ENCODE peak calls at places on chromosomes 7 and 10, in four cellular contexts. G is A549, S is uterus, Y is HL-60. P is an unnamed sample.

GRCh38 chr7:135685306-135686084 is 23.2 kb downstream of the STMP1 start:
- DNase-seq in G (no peak), S (no peak), Y (no peak), P (no peak)

GRCh38 chr7:44289341-44290249 is 35.8 kb downstream of the CAMK2B start:
- DNase-seq in G (no peak), S (peak; percentile 19), Y (no peak), P (no peak)

GRCh38 chr7:82056282-82056681 is 286.4 kb upstream of the HGF start:
- DNase-seq in G (no peak), S (no peak), Y (no peak), P (no peak)

GRCh38 chr10:29322918-29323317 is 34.0 kb downstream of the LYZL1 start:
- DNase-seq in G (no peak), S (no peak), Y (no peak), P (no peak)

GRCh38 chr7:24978837-24979469 is 1.0 kb downstream of the OSBPL3 start:
- DNase-seq in G (no peak), S (no peak), Y (no peak), P (peak; percentile 53)

GRCh38 chr7:20440472-20441105 is 109.9 kb downstream of the ITGB8 start:
- DNase-seq in G (peak; percentile 13), S (no peak), Y (peak; percentile 17), P (no peak)

GRCh38 chr7:48718731-48719387 is 205.5 kb upstream of the CDC14C start:
- DNase-seq in G (no peak), S (no peak), Y (no peak), P (no peak)

GRCh38 chr7:106736508-106737201 is 75.7 kb upstream of the CCDC71L start:
- DNase-seq in G (peak; percentile 32), S (no peak), Y (peak; percentile 57), P (peak; percentile 59)

GRCh38 chr7:155230169-155230593 is 67.5 kb upstream of the INSIG1 start:
- DNase-seq in G (peak; percentile 96), S (no peak), Y (no peak), P (peak; percentile 94)

GRCh38 chr10:122263971-122264370 is 7.1 kb upstream of the BTBD16 start:
- DNase-seq in G (no peak), S (no peak), Y (no peak), P (peak; percentile 55)

GRCh38 chr10:114683162-114683561 is 25.1 kb upstream of the ABLIM1 start:
- DNase-seq in G (no peak), S (no peak), Y (no peak), P (no peak)

GRCh38 chr10:114684822-114685209 is 26.7 kb upstream of the ABLIM1 start:
- DNase-seq in G (peak; percentile 60), S (no peak), Y (no peak), P (peak; percentile 34)

GRCh38 chr10:114684085-114684821 is 26.2 kb upstream of the ABLIM1 start:
- DNase-seq in G (peak; percentile 69), S (peak; percentile 27), Y (no peak), P (no peak)

GRCh38 chr10:114682532-114682931 is 24.5 kb upstream of the ABLIM1 start:
- DNase-seq in G (no peak), S (no peak), Y (no peak), P (no peak)

DNA sequence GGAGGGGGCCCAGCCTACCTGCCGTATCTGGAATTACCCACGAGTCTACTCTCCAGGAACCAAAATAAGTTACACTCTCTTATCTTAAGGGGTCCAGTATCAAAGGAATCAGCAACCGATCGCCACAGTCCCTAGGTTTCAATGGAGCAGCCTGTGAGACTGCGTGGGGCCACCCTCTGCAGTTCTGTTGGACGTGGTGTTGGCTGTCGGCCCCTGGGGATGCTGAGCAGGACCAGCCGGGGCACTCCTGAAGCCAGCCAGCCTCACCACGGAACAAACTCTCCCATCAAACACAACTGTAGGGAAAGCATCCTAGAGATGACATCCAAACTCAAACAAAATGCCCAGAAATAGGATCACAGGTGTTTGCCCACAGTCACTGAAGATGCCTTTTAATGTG is 25.5 kb upstream of the ABLIM1 start:
- DNase-seq in G (no peak), S (no peak), Y (no peak), P (no peak)
- H3K4me3 ChIP-seq in G (peak overlapping the region; percentile 36), S (no peak overlapping the region), Y (no peak overlapping the region), P (no peak overlapping the region)

GRCh38 chr7:98321301-98321700 is 39.8 kb downstream of the BRI3 start:
- DNase-seq in G (no peak), S (no peak), Y (no peak), P (no peak)

GRCh38 chr7:98322331-98323260 is 41.1 kb downstream of the BRI3 start:
- DNase-seq in G (no peak), S (no peak), Y (no peak), P (no peak)

GRCh38 chr7:98324782-98325181 is 43.3 kb downstream of the BRI3 start:
- DNase-seq in G (no peak), S (no peak), Y (no peak), P (no peak)

GRCh38 chr7:98319176-98319575 is 37.7 kb downstream of the BRI3 start:
- DNase-seq in G (no peak), S (no peak), Y (no peak), P (no peak)

DNA sequence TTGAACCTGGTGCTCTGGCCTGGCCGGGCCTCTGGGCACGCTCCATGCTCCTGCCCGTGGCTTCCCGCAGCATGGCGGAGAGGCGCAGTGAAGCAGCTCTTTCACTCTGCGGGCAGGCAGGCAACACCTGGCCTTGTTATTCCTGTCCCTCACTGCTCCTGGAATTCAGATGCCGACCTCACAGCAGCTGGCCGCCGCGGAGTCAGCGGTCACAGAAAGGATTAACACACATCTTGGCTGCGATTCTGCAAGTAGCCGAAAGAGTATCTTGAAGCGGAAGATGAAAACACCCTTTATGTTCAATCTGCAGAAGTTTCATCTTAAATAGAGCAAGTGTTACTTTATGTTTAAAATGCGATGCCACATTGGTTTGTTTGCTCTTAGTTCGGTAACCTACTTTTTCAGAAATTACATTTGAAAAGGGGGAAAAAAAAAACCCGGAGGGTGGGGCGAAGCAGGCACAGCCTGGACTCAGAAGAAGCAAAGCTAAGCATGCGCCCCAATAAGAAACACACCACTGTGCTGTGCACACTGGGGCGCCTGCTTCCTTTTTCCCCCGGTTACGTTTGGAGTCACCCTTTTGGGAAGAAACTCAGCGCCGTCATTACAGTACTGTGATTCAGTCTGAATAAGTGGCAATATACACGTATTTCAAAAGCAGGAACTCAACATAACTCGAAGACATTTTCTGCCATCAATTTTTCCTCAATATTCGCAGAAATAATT is 42.3 kb downstream of the BRI3 start:
- DNase-seq in G (no peak), S (no peak), Y (no peak), P (peak; percentile 28)
- TF ChIP-seq CTCF in G (no peak), S (no peak), Y (no peak), P (no peak)

GRCh38 chr10:32327364-32327691 is 19.6 kb downstream of the EPC1 start:
- DNase-seq in G (no peak), S (no peak), Y (no peak), P (no peak)
- H3K4me3 ChIP-seq in G (no peak overlapping the region), S (no peak overlapping the region), Y (no peak overlapping the region), P (no peak overlapping the region)

GRCh38 chr7:23105644-23106490 is at the start of gene KLHL7:
- DNase-seq in G (peak; percentile 76), S (peak; percentile 95), Y (peak; percentile 95), P (peak; percentile 74)
- TF ChIP-seq CTCF in G (no peak), S (peak; percentile 10), Y (no peak), P (no peak)

GRCh38 chr7:90728568-90728967 is 132.4 kb downstream of the CDK14 start:
- DNase-seq in G (no peak), S (no peak), Y (no peak), P (no peak)
- H3K4me3 ChIP-seq in G (no peak overlapping the region), S (no peak overlapping the region), Y (no peak overlapping the region), P (no peak overlapping the region)